ENCODE peak calls at places on chromosomes 11 and 22, in eight cellular contexts. Y is coronary artery, G is HepG2, C is A549, O is AG09309, H is bronchial epithelial cell, W is AG04449, P is Peyer's patch. F is an unnamed sample.
A peak's percentile ranks its signal among the peaks of the same experiment; 100 is the strongest.

GRCh38 chr11:42299780-42300179 is 840.3 kb upstream of the LRRC4C start:
- DNase-seq in P (no peak), Y (no peak), W (no peak), O (no peak), H (no peak), G (no peak), C (no peak), F (no peak)

GRCh38 chr11:64539239-64539638 is 51.8 kb upstream of the SLC22A12 start:
- DNase-seq in C (no peak), W (no peak), G (no peak), Y (no peak), P (peak; percentile 23), H (no peak), O (no peak), F (no peak)

GRCh38 chr11:29255401-29255800 is 761.4 kb downstream of the KCNA4 start:
- DNase-seq in G (no peak), H (no peak), P (no peak), O (no peak), W (no peak), Y (no peak), C (no peak), F (no peak)

GRCh38 chr11:25065711-25066110 is 568.9 kb downstream of the LUZP2 start:
- DNase-seq in Y (no peak), W (no peak), O (no peak), G (no peak), C (no peak), H (peak; percentile 99), P (no peak), F (no peak)

GRCh38 chr11:102431404-102431803 is 21.2 kb downstream of the TMEM123 start:
- DNase-seq in H (no peak), G (no peak), Y (no peak), P (no peak), O (no peak), C (no peak), W (no peak), F (no peak)

GRCh38 chr11:73308003-73308962 is at the start of gene ARHGEF17:
- DNase-seq in P (peak; percentile 67), W (no peak), G (peak; percentile 78), H (peak; percentile 50), O (no peak), C (peak; percentile 71), Y (peak; percentile 94), F (no peak)

GRCh38 chr22:30921108-30921507 is 47.5 kb downstream of the MORC2 start:
- DNase-seq in O (no peak), W (no peak), G (no peak), C (no peak), P (no peak), Y (no peak), H (peak; percentile 42), F (no peak)

GRCh38 chr11:115052601-115053000 is 374.3 kb downstream of the NXPE2 start:
- DNase-seq in G (no peak), C (no peak), W (no peak), H (no peak), O (no peak), Y (no peak), P (no peak), F (no peak)

GRCh38 chr11:3904228-3904627 is 48.8 kb downstream of the STIM1 start:
- DNase-seq in W (no peak), P (no peak), Y (no peak), C (no peak), H (no peak), G (no peak), O (no peak), F (no peak)

GRCh38 chr22:26606611-26607010 is 11.2 kb downstream of the CRYBB1 start:
- DNase-seq in C (peak; percentile 34), G (no peak), H (peak; percentile 39), W (no peak), P (no peak), O (no peak), Y (no peak), F (no peak)

GRCh38 chr11:17379383-17380180 is 8.9 kb downstream of the KCNJ11 start:
- DNase-seq in P (no peak), C (no peak), G (no peak), Y (peak; percentile 33), W (no peak), O (no peak), H (peak; percentile 87), F (no peak)

GRCh38 chr22:30079952-30080533 is at the start of gene HORMAD2:
- DNase-seq in G (no peak), H (no peak), O (no peak), C (no peak), Y (no peak), P (no peak), W (no peak), F (no peak)

GRCh38 chr11:44609028-44609782 is 43.7 kb downstream of the CD82 start:
- DNase-seq in O (no peak), H (no peak), Y (no peak), W (no peak), P (no peak), C (no peak), G (no peak), F (no peak)

GRCh38 chr11:75760710-75761493 is 7.7 kb upstream of the DGAT2 start:
- DNase-seq in Y (no peak), O (peak; percentile 25), P (no peak), G (no peak), H (peak; percentile 88), W (peak; percentile 10), C (no peak), F (no peak)

DNA sequence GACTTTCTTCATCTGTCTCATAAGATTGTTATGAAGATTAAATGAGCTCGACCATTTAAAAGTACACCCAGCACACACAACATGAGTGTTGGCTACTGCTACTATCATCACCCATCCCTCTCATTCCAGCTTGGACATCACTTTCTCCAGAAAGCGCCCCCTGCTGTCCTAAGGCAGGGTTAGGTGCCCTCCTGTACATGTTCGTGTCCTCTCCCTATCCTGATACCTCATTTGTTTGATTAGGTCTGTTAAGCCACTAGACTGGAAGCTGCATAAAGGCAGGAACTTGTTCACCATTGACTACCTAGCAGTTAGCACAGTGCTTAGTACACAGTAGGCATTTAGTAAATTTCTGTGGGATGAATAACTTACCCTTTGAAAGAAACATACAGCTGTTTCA is 85.5 kb downstream of the ENTHD1 start:
- DNase-seq in C (peak; percentile 5), Y (no peak), W (no peak), G (peak; percentile 30), O (no peak), P (no peak), H (peak; percentile 11), F (no peak)
- TF ChIP-seq CTCF in C (no peak), Y (no peak), W (peak; percentile 32), G (peak; percentile 56), O (peak; percentile 60), P (peak; percentile 46), H (peak; percentile 36), F (peak; percentile 46)

GRCh38 chr11:120432056-120433018 is 79.2 kb upstream of the GRIK4 start:
- DNase-seq in H (peak; percentile 99), G (peak; percentile 51), O (peak; percentile 99), W (peak; percentile 98), P (no peak), Y (no peak), C (peak; percentile 38), F (peak; percentile 95)

GRCh38 chr11:120431633-120432032 is 79.9 kb upstream of the GRIK4 start:
- DNase-seq in Y (no peak), G (peak; percentile 18), C (peak; percentile 19), W (no peak), H (peak; percentile 31), P (no peak), O (peak; percentile 35), F (no peak)
- TF ChIP-seq CTCF in Y (no peak), G (peak; percentile 29), C (peak; percentile 23), W (peak; percentile 30), H (peak; percentile 34), P (peak; percentile 5), O (peak; percentile 48), F (peak; percentile 26)

DNA sequence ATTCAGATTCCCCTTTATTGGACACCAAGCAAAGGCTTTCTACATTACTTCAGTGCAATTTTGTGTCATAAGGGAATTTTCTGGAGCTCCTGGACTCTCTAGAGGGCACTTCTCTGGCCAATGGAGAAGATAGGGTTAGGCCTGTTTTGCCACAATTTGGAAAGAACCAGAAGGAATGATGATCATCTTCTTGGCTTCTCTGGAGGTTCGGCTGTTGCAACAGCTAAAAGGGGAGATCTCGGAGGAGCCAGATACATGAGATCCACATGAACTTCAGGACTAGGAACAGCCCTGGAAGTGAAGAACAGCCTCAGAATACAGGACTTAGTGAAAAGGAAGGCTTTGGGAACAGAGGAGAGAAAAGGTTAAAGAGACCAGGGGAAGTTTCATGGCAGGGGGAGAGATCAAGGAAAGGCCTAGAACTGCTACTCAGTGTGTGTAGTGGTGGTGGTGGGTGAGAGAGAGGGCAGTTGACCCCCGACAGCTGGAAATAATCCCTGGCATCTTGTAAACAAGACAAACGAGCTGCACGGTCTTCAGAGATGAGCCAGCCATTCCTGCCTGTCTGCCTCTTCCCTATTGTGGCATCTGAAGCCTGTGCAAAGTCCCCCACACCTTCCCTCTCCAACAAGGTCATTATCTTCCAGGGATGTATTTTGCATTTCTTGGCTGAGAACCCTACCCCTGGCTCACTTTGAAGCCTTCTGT is 83.8 kb downstream of the CCDC81 start:
- DNase-seq in O (no peak), Y (no peak), P (no peak), G (no peak), C (no peak), H (no peak), W (no peak), F (no peak)
- TF ChIP-seq CTCF in O (no peak), Y (no peak), P (no peak), G (no peak), C (no peak), H (no peak), W (no peak), F (no peak)

GRCh38 chr11:11660351-11660750 is 38.5 kb upstream of the GALNT18 start:
- DNase-seq in H (no peak), G (no peak), P (no peak), Y (no peak), C (no peak), W (no peak), O (no peak), F (no peak)

GRCh38 chr11:11657101-11657935 is 35.5 kb upstream of the GALNT18 start:
- DNase-seq in W (no peak), C (no peak), Y (no peak), P (no peak), G (no peak), H (no peak), O (no peak), F (no peak)

GRCh38 chr11:11661356-11662040 is 39.7 kb upstream of the GALNT18 start:
- DNase-seq in W (no peak), P (no peak), O (no peak), Y (no peak), C (no peak), H (no peak), G (no peak), F (no peak)

GRCh38 chr11:11662578-11662977 is 40.8 kb upstream of the GALNT18 start:
- DNase-seq in G (no peak), O (no peak), C (no peak), H (no peak), W (no peak), P (no peak), Y (no peak), F (no peak)

GRCh38 chr11:11659567-11660341 is 37.9 kb upstream of the GALNT18 start:
- DNase-seq in O (no peak), Y (no peak), G (no peak), P (no peak), W (no peak), H (no peak), C (peak; percentile 8), F (no peak)
- TF ChIP-seq CTCF in O (no peak), Y (no peak), G (no peak), P (no peak), W (no peak), H (peak; percentile 30), C (peak; percentile 18), F (no peak)

GRCh38 chr11:43557553-43558031 is 122.9 kb upstream of the HSD17B12 start:
- DNase-seq in C (no peak), W (no peak), H (no peak), Y (no peak), O (no peak), G (no peak), P (no peak), F (no peak)
- TF ChIP-seq CTCF in C (no peak), W (no peak), H (no peak), Y (peak; percentile 17), O (peak; percentile 32), G (no peak), P (no peak), F (peak; percentile 6)